ENCODE peak calls at places on chromosomes 5 and 9, in nine cellular contexts. V is fibroblast of the aortic adventitia; D is CD8-positive, alpha-beta T cell; Y is GM12865; S is nephron progenitor cell; X is brain microvascular endothelial cell; I is mammary epithelial cell; E is type B pancreatic cell; G is fibroblast of lung. T is an unnamed sample.

GRCh38 chr5:154723740-154724505 is 31.3 kb upstream of the LARP1 start:
- DNase-seq in V (peak), D (no peak), Y (no peak), S (no peak), X (peak), I (no peak), E (no peak), G (peak), T (no peak)

GRCh38 chr5:149616727-149617284 is 35.5 kb downstream of the ARHGEF37 start:
- DNase-seq in V (no peak), D (no peak), Y (peak), S (no peak), X (no peak), I (no peak), E (no peak), G (no peak), T (no peak)

GRCh38 chr5:34767127-34767526 is 71.8 kb upstream of the TTC23L start:
- DNase-seq in V (no peak), D (no peak), Y (no peak), S (no peak), X (no peak), I (no peak), E (no peak), G (no peak), T (no peak)

GRCh38 chr5:138954257-138955012 is 79.3 kb upstream of the LRRTM2 start:
- DNase-seq in V (no peak), D (no peak), Y (no peak), S (no peak), X (no peak), I (no peak), E (no peak), G (no peak), T (no peak)

GRCh38 chr9:8448226-8448625 is 648.6 kb upstream of the DMAC1 start:
- DNase-seq in V (no peak), D (no peak), Y (no peak), S (no peak), X (no peak), I (no peak), E (no peak), G (no peak), T (no peak)

GRCh38 chr5:98997000-98997399 is 68.2 kb upstream of the CHD1 start:
- DNase-seq in V (peak), D (no peak), Y (no peak), S (no peak), X (peak), I (no peak), E (no peak), G (peak), T (no peak)

GRCh38 chr9:131838581-131839280 is 98.9 kb upstream of the RAPGEF1 start:
- DNase-seq in V (no peak), D (no peak), Y (no peak), S (no peak), X (no peak), I (no peak), E (no peak), G (no peak), T (no peak)

GRCh38 chr5:148063861-148064260 is at the start of gene SPINK5:
- DNase-seq in V (no peak), D (no peak), Y (no peak), S (no peak), X (no peak), I (peak), E (no peak), G (no peak), T (no peak)

GRCh38 chr5:96816430-96816939 is 8.7 kb upstream of the ERAP1 start:
- DNase-seq in V (no peak), D (peak), Y (peak), S (no peak), X (no peak), I (no peak), E (no peak), G (no peak), T (peak)

GRCh38 chr9:122821278-122821952 is 7.0 kb downstream of the PDCL start:
- DNase-seq in V (peak), D (no peak), Y (no peak), S (no peak), X (peak), I (no peak), E (no peak), G (peak), T (no peak)

GRCh38 chr5:142334548-142334947 is 9.7 kb upstream of the SPRY4 start:
- DNase-seq in V (no peak), D (no peak), Y (no peak), S (no peak), X (no peak), I (no peak), E (no peak), G (no peak), T (no peak)

GRCh38 chr5:19547640-19548039 is 440.4 kb downstream of the CDH18 start:
- DNase-seq in V (peak), D (no peak), Y (no peak), S (no peak), X (no peak), I (peak), E (no peak), G (peak), T (no peak)

GRCh38 chr5:77213601-77214000 is 3.1 kb downstream of the PDE8B start:
- DNase-seq in V (no peak), D (no peak), Y (no peak), S (no peak), X (no peak), I (no peak), E (no peak), G (no peak), T (no peak)

GRCh38 chr5:143037071-143037470 is 266.9 kb downstream of the ARHGAP26 start:
- DNase-seq in V (no peak), D (no peak), Y (peak), S (no peak), X (no peak), I (peak), E (no peak), G (no peak), T (no peak)

GRCh38 chr5:154118832-154119442 is 71.6 kb upstream of the GALNT10 start:
- DNase-seq in V (no peak), D (no peak), Y (no peak), S (no peak), X (peak), I (peak), E (no peak), G (no peak), T (no peak)

GRCh38 chr9:129235041-129235930 is 57.2 kb upstream of the IER5L start:
- DNase-seq in V (no peak), D (no peak), Y (no peak), S (no peak), X (no peak), I (no peak), E (no peak), G (no peak), T (no peak)

GRCh38 chr5:172383231-172383802 is 71.0 kb downstream of the SH3PXD2B start:
- DNase-seq in V (peak), D (no peak), Y (no peak), S (no peak), X (peak), I (peak), E (no peak), G (peak), T (no peak)

GRCh38 chr5:105544300-105544699 is 1981.7 kb upstream of the NUDT12 start:
- DNase-seq in V (no peak), D (no peak), Y (no peak), S (no peak), X (no peak), I (no peak), E (no peak), G (no peak), T (no peak)

GRCh38 chr5:153796527-153796926 is 242.2 kb downstream of the FAM114A2 start:
- DNase-seq in V (no peak), D (no peak), Y (no peak), S (no peak), X (no peak), I (no peak), E (no peak), G (no peak), T (no peak)

GRCh38 chr5:164203581-164204225 is 698.3 kb downstream of the MAT2B start:
- DNase-seq in V (peak), D (no peak), Y (no peak), S (no peak), X (no peak), I (peak), E (no peak), G (peak), T (no peak)

GRCh38 chr5:91430949-91431348 is 47.8 kb upstream of the ARRDC3 start:
- DNase-seq in V (no peak), D (no peak), Y (no peak), S (no peak), X (no peak), I (no peak), E (no peak), G (no peak), T (no peak)

GRCh38 chr9:23934291-23934690 is 108.3 kb upstream of the ELAVL2 start:
- DNase-seq in V (no peak), D (no peak), Y (no peak), S (no peak), X (no peak), I (no peak), E (no peak), G (no peak), T (no peak)

GRCh38 chr5:88875609-88876234 is 7.3 kb downstream of the MEF2C start:
- DNase-seq in V (peak), D (no peak), Y (peak), S (no peak), X (peak), I (no peak), E (no peak), G (no peak), T (no peak)

GRCh38 chr9:135145312-135145711 is 57.8 kb downstream of the OLFM1 start:
- DNase-seq in V (no peak), D (no peak), Y (no peak), S (no peak), X (no peak), I (no peak), E (no peak), G (no peak), T (no peak)

GRCh38 chr5:161009194-161009593 is 157.2 kb upstream of the ATP10B start:
- DNase-seq in V (no peak), D (no peak), Y (no peak), S (no peak), X (no peak), I (no peak), E (no peak), G (no peak), T (no peak)

GRCh38 chr9:131259432-131259885 is 16.9 kb downstream of the FAM78A start:
- DNase-seq in V (no peak), D (no peak), Y (no peak), S (no peak), X (no peak), I (no peak), E (no peak), G (no peak), T (no peak)

GRCh38 chr5:81525690-81526089 is 131.8 kb upstream of the ACOT12 start:
- DNase-seq in V (peak), D (no peak), Y (no peak), S (no peak), X (no peak), I (no peak), E (no peak), G (peak), T (no peak)

GRCh38 chr5:1913578-1913977 is 30.9 kb upstream of the IRX4 start:
- DNase-seq in V (no peak), D (no peak), Y (no peak), S (no peak), X (no peak), I (no peak), E (no peak), G (no peak), T (no peak)

GRCh38 chr5:132017738-132018625 is 6.5 kb upstream of the ACSL6 start:
- DNase-seq in V (no peak), D (no peak), Y (no peak), S (no peak), X (no peak), I (no peak), E (peak), G (no peak), T (peak)

GRCh38 chr9:8924529-8924928 is 1125.0 kb upstream of the DMAC1 start:
- DNase-seq in V (no peak), D (no peak), Y (no peak), S (no peak), X (no peak), I (no peak), E (no peak), G (peak), T (no peak)

GRCh38 chr5:88290801-88291200 is 22.2 kb upstream of the TMEM161B start:
- DNase-seq in V (peak), D (no peak), Y (no peak), S (no peak), X (peak), I (no peak), E (no peak), G (peak), T (no peak)

GRCh38 chr9:34451135-34451534 is 7.2 kb downstream of the FAM219A start:
- DNase-seq in V (peak), D (no peak), Y (no peak), S (no peak), X (no peak), I (no peak), E (no peak), G (no peak), T (no peak)

GRCh38 chr5:24183941-24184340 is 460.8 kb downstream of the CDH10 start:
- DNase-seq in V (peak), D (no peak), Y (no peak), S (no peak), X (no peak), I (no peak), E (no peak), G (no peak), T (no peak)

GRCh38 chr9:137163101-137163661 is 6.7 kb downstream of the LRRC26 start:
- DNase-seq in V (peak), D (no peak), Y (peak), S (peak), X (peak), I (no peak), E (no peak), G (no peak), T (no peak)

GRCh38 chr5:32261198-32261597 is 51.5 kb downstream of the MTMR12 start:
- DNase-seq in V (no peak), D (no peak), Y (peak), S (no peak), X (no peak), I (no peak), E (no peak), G (no peak), T (no peak)

GRCh38 chr5:109784687-109785086 is 95.0 kb downstream of the MAN2A1 start:
- DNase-seq in V (no peak), D (no peak), Y (no peak), S (no peak), X (no peak), I (no peak), E (no peak), G (no peak), T (no peak)

GRCh38 chr9:137823986-137824771 is 53.4 kb upstream of the CACNA1B start:
- DNase-seq in V (no peak), D (no peak), Y (no peak), S (no peak), X (no peak), I (no peak), E (no peak), G (no peak), T (no peak)

GRCh38 chr9:128689293-128689770 is 310 bp downstream of the SET start:
- DNase-seq in V (peak), D (no peak), Y (no peak), S (no peak), X (peak), I (no peak), E (no peak), G (peak), T (no peak)

DNA sequence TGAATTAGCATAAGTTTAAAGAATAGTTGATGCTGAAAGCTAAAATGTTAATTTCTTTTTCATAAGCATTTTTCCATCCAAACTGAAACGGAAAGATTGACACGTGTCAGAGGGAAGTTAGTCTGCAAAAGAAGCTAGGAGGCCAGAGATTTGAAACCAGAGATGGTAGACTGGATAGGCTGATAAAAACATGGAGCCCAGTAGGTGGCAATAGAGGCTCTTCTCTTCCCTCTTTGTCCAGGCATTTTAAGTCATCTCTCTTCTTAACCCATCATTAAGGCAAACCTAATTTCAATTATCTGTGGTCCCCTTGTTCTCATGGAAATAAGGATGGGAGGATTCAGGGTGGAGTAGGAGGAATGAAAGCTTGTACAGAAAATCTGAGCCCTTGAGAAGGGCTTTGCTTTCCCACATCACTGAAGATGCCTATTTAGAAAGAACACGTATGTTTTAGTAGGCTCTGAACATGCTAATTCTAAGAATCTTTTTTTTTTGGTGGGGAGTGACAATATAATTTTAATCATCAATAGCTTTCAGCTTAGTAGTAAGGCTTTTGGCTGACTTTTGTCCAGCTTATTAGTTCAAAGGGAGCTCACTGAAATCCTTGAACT is 66.5 kb downstream of the ZNF474 start:
- DNase-seq in V (peak), D (no peak), Y (peak), S (peak), X (peak), I (peak), E (no peak), G (peak), T (no peak)
- TF ChIP-seq CTCF in V (peak), D (no peak), Y (peak), S (peak), X (peak), I (peak), E (peak), G (peak), T (no peak)

DNA sequence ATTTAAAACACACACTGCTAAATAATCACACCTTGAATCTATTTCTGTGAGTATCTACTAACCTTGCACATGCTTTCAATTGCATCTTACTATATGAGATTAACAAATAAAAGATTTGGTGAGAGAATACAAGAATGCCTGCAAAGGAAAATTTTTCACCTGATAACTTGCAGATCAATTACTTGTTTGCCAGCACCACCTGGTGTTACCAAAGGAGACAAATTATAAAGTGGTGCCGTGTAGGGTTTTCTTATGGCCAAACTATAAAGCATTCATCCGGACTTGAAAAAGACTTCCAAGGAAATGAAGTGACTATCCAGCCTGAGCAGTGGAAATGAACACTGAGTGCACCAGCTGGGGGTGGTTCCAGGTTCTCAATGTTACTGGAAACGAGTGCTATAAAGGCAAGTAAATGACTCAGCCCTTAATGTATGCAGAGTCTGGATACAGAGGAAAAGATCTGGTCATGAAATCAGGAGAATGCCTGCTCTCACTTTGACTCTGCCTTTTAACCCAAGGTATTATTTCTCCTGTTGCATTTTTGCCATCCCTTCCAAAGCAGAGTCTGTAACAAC is 113.2 kb downstream of the DNAH5 start:
- DNase-seq in V (no peak), D (no peak), Y (no peak), S (no peak), X (no peak), I (peak), E (no peak), G (no peak), T (no peak)
- TF ChIP-seq CTCF in V (no peak), D (no peak), Y (no peak), S (no peak), X (no peak), I (peak), E (no peak), G (no peak), T (no peak)

GRCh38 chr5:67246546-67246945 is 49.9 kb upstream of the CD180 start:
- DNase-seq in V (no peak), D (no peak), Y (no peak), S (no peak), X (no peak), I (no peak), E (no peak), G (no peak), T (no peak)

GRCh38 chr5:67244345-67244793 is 47.8 kb upstream of the CD180 start:
- DNase-seq in V (peak), D (no peak), Y (no peak), S (no peak), X (no peak), I (no peak), E (no peak), G (no peak), T (no peak)

GRCh38 chr5:67243944-67244343 is 47.3 kb upstream of the CD180 start:
- DNase-seq in V (no peak), D (no peak), Y (no peak), S (no peak), X (no peak), I (no peak), E (no peak), G (no peak), T (no peak)

GRCh38 chr5:67246108-67246507 is 49.5 kb upstream of the CD180 start:
- DNase-seq in V (peak), D (no peak), Y (peak), S (peak), X (peak), I (peak), E (no peak), G (peak), T (no peak)

GRCh38 chr5:67245259-67245846 is 48.8 kb upstream of the CD180 start:
- DNase-seq in V (no peak), D (no peak), Y (no peak), S (no peak), X (no peak), I (no peak), E (no peak), G (no peak), T (no peak)
- TF ChIP-seq CTCF in V (no peak), D (no peak), Y (no peak), S (no peak), X (no peak), I (no peak), E (no peak), G (no peak), T (no peak)

GRCh38 chr9:104775574-104775936 is 11.6 kb downstream of the NIPSNAP3B start:
- DNase-seq in V (no peak), D (no peak), Y (peak), S (no peak), X (no peak), I (no peak), E (no peak), G (no peak), T (no peak)

GRCh38 chr9:104774831-104775573 is 11.1 kb downstream of the NIPSNAP3B start:
- DNase-seq in V (no peak), D (no peak), Y (peak), S (no peak), X (no peak), I (no peak), E (no peak), G (no peak), T (no peak)

GRCh38 chr9:104774132-104774531 is 10.2 kb downstream of the NIPSNAP3B start:
- DNase-seq in V (no peak), D (no peak), Y (no peak), S (no peak), X (no peak), I (no peak), E (no peak), G (no peak), T (no peak)

GRCh38 chr9:104776787-104777186 is 12.9 kb downstream of the NIPSNAP3B start:
- DNase-seq in V (peak), D (no peak), Y (no peak), S (no peak), X (no peak), I (no peak), E (no peak), G (no peak), T (no peak)

DNA sequence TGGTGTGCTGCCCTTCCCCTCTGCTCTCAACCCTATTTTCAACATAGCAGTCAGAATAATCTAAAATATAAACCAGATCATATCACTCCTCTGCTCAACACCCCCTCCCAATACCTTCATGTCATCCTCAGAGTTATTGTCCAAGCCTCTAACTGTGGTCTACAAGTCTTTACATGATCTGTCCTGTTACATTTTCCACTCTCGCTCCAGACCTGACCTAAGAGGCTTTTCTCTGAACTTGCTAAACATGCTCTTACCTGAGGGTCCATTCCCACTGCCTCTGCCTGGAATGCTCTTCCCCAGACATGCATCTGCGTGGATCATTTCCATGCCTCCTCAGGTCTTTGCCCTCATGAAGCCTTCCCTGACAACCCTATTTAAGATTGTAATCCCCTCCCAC is 12.0 kb downstream of the NIPSNAP3B start:
- DNase-seq in V (no peak), D (no peak), Y (no peak), S (no peak), X (no peak), I (peak), E (no peak), G (no peak), T (no peak)
- TF ChIP-seq CTCF in V (no peak), D (no peak), Y (no peak), S (no peak), X (no peak), I (no peak), E (no peak), G (no peak), T (no peak)

T was measured in natural killer cell.